ENCODE peak calls at places on chromosome 20, in four cellular contexts. M, K, R and N are unnamed samples.
A peak's percentile ranks its signal among the peaks of the same experiment; 100 is the strongest.

GRCh38 chr20:50670126-50670862 is 21.0 kb downstream of the RIPOR3 start:
- DNase-seq in R (no peak), K (no peak), M (no peak), N (no peak)

GRCh38 chr20:34023937-34024732 is 30.4 kb downstream of the RALY start:
- DNase-seq in K (no peak), R (no peak), M (no peak), N (no peak)

GRCh38 chr20:46699651-46700359 is 9.6 kb upstream of the SLC2A10 start:
- DNase-seq in M (no peak), K (no peak), R (no peak), N (no peak)

GRCh38 chr20:49545572-49545971 is 22.4 kb downstream of the PTGIS start:
- DNase-seq in R (no peak), K (no peak), M (no peak), N (no peak)

GRCh38 chr20:63042448-63043071 is 35.8 kb upstream of the BHLHE23 start:
- DNase-seq in K (no peak), R (no peak), M (no peak), N (no peak)

GRCh38 chr20:48676125-48676524 is 151.7 kb downstream of the PREX1 start:
- DNase-seq in M (no peak), K (no peak), R (no peak), N (no peak)

GRCh38 chr20:53806683-53807401 is 213.2 kb upstream of the ZNF217 start:
- DNase-seq in M (no peak), K (no peak), R (no peak), N (no peak)

GRCh38 chr20:40265872-40266533 is 423.0 kb downstream of the MAFB start:
- DNase-seq in M (peak; percentile 8), R (peak; percentile 64), K (no peak), N (no peak)

GRCh38 chr20:18728867-18729224 is 84.7 kb upstream of the SCP2D1 start:
- DNase-seq in K (no peak), R (no peak), M (no peak), N (no peak)

GRCh38 chr20:53959849-53960585 is 110.4 kb downstream of the BCAS1 start:
- DNase-seq in M (no peak), R (no peak), K (no peak), N (no peak)

GRCh38 chr20:5654557-5654956 is 95.6 kb upstream of the SHLD1 start:
- DNase-seq in M (no peak), K (no peak), R (no peak), N (no peak)

GRCh38 chr20:63709149-63709527 is 1.3 kb downstream of the ZGPAT start:
- DNase-seq in M (no peak), K (no peak), R (no peak), N (no peak)

GRCh38 chr20:57629976-57630525 is 9.8 kb upstream of the ZBP1 start:
- DNase-seq in R (no peak), M (no peak), K (no peak), N (no peak)

GRCh38 chr20:32680544-32681174 is 6.9 kb upstream of the C20orf203 start:
- DNase-seq in K (no peak), M (no peak), R (no peak), N (no peak)

GRCh38 chr20:22390543-22390903 is 193.8 kb downstream of the FOXA2 start:
- DNase-seq in R (no peak), K (no peak), M (no peak), N (no peak)